ENCODE peak calls at places on chromosome 16, in seven cellular contexts. O is astrocyte of the cerebellum, P is ovary, A is PC-3, T is ascending aorta, L is aorta, S is lower lobe of right lung. G is an unnamed sample.

GRCh38 chr16:78570409-78571141 is 471.1 kb downstream of the WWOX start:
- DNase-seq in T (no peak), O (no peak), L (no peak), P (no peak), S (no peak), A (no peak), G (no peak)

GRCh38 chr16:19687279-19687678 is 30.7 kb downstream of the KNOP1 start:
- DNase-seq in P (no peak), O (no peak), S (no peak), L (no peak), T (no peak), A (no peak), G (no peak)

GRCh38 chr16:72311426-72311825 is 139.5 kb upstream of the PMFBP1 start:
- DNase-seq in T (no peak), A (no peak), P (no peak), O (no peak), S (no peak), L (no peak), G (no peak)

GRCh38 chr16:20849587-20850390 is 43.5 kb downstream of the REXO5 start:
- DNase-seq in O (peak; percentile 59), A (peak; percentile 74), L (peak; percentile 75), P (peak; percentile 81), T (peak; percentile 88), S (peak; percentile 67), G (no peak)

GRCh38 chr16:49278944-49279725 is 2.5 kb downstream of the CBLN1 start:
- DNase-seq in A (no peak), P (no peak), O (no peak), L (no peak), S (no peak), T (no peak), G (no peak)

GRCh38 chr16:12542818-12543699 is 260.6 kb downstream of the CPPED1 start:
- DNase-seq in O (no peak), S (no peak), T (no peak), P (no peak), A (no peak), L (no peak), G (no peak)

GRCh38 chr16:630815-631405 is at the start of gene WFIKKN1:
- DNase-seq in S (peak; percentile 74), A (no peak), L (peak; percentile 46), T (no peak), P (peak; percentile 75), O (no peak), G (no peak)

GRCh38 chr16:73091199-73091598 is 43.3 kb upstream of the ZFHX3 start:
- DNase-seq in L (no peak), A (no peak), S (no peak), T (peak; percentile 67), O (no peak), P (no peak), G (no peak)

GRCh38 chr16:70481929-70482536 is 27.6 kb downstream of the FCSK start:
- DNase-seq in S (no peak), L (no peak), A (peak; percentile 70), T (no peak), P (no peak), O (no peak), G (no peak)

GRCh38 chr16:86382067-86382773 is 128.1 kb upstream of the FOXF1 start:
- DNase-seq in S (no peak), O (no peak), A (no peak), P (no peak), L (no peak), T (no peak), G (no peak)

GRCh38 chr16:59210955-59211541 is 476.9 kb upstream of the GOT2 start:
- DNase-seq in P (peak; percentile 33), O (peak; percentile 94), L (no peak), A (no peak), T (peak; percentile 61), S (no peak), G (peak; percentile 79)

GRCh38 chr16:75301804-75302203 is 50.4 kb upstream of the BCAR1 start:
- DNase-seq in A (no peak), S (no peak), P (no peak), L (no peak), O (no peak), T (no peak), G (no peak)

GRCh38 chr16:59880626-59881025 is 1146.5 kb upstream of the GOT2 start:
- DNase-seq in A (peak; percentile 4), O (no peak), T (no peak), L (no peak), P (no peak), S (no peak), G (no peak)

GRCh38 chr16:8634991-8635736 is 13.7 kb downstream of the METTL22 start:
- DNase-seq in T (no peak), A (peak; percentile 22), O (no peak), S (no peak), L (no peak), P (no peak), G (no peak)

GRCh38 chr16:29757950-29758466 is 12.2 kb upstream of the C16orf54 start:
- DNase-seq in O (no peak), P (peak; percentile 55), A (no peak), S (no peak), T (no peak), L (peak; percentile 58), G (peak; percentile 37)

GRCh38 chr16:30119428-30119827 is 3.6 kb downstream of the MAPK3 start:
- DNase-seq in P (no peak), O (no peak), S (no peak), L (no peak), T (no peak), A (no peak), G (no peak)

GRCh38 chr16:46932802-46933201 is 40.7 kb downstream of the DNAJA2 start:
- DNase-seq in S (no peak), O (no peak), P (no peak), L (no peak), T (no peak), A (no peak), G (no peak)

GRCh38 chr16:19116711-19117449 is 3.1 kb downstream of the ITPRIPL2 start:
- DNase-seq in P (no peak), T (no peak), L (no peak), O (no peak), A (no peak), S (no peak), G (no peak)

GRCh38 chr16:56611281-56611833 is 3.0 kb downstream of the MT2A start:
- DNase-seq in T (peak; percentile 95), A (no peak), S (no peak), P (no peak), O (no peak), L (peak; percentile 82), G (no peak)

GRCh38 chr16:15652293-15653001 is 2.4 kb downstream of the NDE1 start:
- DNase-seq in A (no peak), T (no peak), O (no peak), L (no peak), S (no peak), P (no peak), G (no peak)

GRCh38 chr16:15650019-15650697 is at the start of gene NDE1:
- DNase-seq in A (peak; percentile 85), T (peak; percentile 95), O (peak; percentile 68), S (peak; percentile 95), L (peak; percentile 95), P (peak; percentile 94), G (peak; percentile 58)

GRCh38 chr16:15650698-15651161 is 685 bp downstream of the NDE1 start:
- DNase-seq in O (no peak), A (peak; percentile 21), P (peak; percentile 67), T (peak; percentile 65), S (peak; percentile 48), L (no peak), G (no peak)

GRCh38 chr16:15654591-15654990 is 4.5 kb downstream of the NDE1 start:
- DNase-seq in S (no peak), L (no peak), P (no peak), T (no peak), A (no peak), O (no peak), G (no peak)

DNA sequence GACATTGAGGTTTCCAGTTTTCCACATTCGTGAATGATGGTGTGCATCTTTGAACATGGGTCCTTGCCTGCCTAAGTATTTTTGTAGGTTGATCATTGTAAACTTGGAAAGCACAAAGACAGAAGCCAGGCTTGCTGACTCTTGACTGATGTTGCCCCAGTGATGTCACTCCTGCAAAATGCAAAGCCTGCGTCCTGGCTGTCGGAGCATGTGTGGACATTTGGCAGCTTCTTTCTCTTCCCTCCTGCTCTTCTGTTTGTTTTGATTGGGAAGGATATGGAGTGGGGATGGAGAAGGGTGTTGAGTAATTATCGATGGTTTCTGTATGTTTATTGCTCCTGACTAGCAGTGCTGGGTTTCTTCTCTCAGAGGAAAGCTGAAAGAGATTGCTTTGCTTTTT is 3.2 kb downstream of the NDE1 start:
- DNase-seq in A (peak; percentile 32), O (peak; percentile 49), P (no peak), L (no peak), T (peak; percentile 67), S (no peak), G (no peak)
- H3K4me3 ChIP-seq in A (peak overlapping the region; percentile 24), O (no peak overlapping the region), P (no peak overlapping the region), L (no peak overlapping the region), T (no peak overlapping the region), S (no peak overlapping the region), G (no peak overlapping the region)

DNA sequence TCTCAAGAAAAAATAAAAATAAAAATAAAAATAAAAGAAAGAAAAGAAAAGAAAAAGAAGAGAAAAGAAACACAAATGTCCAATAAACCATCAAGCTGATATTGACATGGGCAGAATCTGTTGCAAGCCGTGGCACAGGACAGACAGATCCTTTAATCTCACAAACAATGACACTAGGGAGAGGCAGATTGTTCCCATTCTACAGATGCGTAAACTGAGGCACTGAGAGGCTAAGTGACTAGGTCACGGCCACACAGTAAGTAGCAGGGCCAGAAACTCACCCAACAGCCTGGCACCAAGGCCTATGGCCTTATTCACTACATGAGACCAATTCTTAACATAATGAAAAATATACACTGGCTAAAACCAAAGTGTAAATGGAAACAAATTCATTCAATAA is 28.3 kb upstream of the ZFP90 start:
- DNase-seq in O (no peak), T (no peak), S (no peak), A (no peak), L (no peak), P (no peak), G (no peak)
- H3K4me3 ChIP-seq in O (no peak overlapping the region), T (no peak overlapping the region), S (no peak overlapping the region), A (no peak overlapping the region), L (no peak overlapping the region), P (no peak overlapping the region), G (no peak overlapping the region)

DNA sequence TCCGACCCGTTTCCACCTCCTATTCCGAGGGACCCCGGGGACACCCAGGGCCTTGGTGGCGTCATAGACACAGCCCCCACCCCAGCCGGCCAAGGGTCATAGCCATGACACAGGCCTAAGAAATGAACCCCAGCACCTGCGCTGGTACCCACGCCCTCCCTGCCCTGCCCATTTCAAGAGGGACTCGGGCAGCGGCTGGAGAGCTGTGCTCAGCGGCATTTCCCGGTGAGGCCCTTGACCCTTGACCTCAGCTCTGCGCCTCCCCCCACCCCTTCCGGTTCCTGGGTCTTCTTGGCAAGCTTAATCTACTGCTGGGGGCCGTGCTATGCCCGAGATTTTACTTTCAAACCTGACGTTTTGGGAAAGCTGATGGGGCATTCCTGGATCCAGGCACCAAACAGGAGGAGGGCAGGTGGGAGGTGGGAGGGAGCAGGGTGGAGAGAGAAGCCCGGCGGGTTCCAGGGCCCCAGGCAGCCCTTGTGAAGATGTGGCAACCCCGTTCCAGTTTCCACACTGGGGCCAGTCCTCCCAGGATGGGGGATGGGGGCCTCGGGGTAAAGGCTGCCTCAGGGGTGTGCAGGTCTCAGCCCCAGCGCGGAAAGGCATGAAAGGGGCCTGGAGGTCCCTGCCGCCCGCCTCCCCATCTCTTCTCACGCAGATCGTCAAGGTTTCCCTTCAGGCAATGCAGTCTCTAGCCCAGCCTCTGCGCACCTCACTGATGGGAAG is at the start of gene SLC22A31:
- DNase-seq in O (no peak), P (peak; percentile 48), T (no peak), A (no peak), L (peak; percentile 44), S (peak; percentile 82), G (no peak)
- H3K4me3 ChIP-seq in O (no peak within 1 kb of the TSS), P (peak within 1 kb of the TSS; percentile 28), T (peak within 1 kb of the TSS; percentile 45), A (peak within 1 kb of the TSS; percentile 63), L (no peak within 1 kb of the TSS), S (peak within 1 kb of the TSS; percentile 49), G (peak within 1 kb of the TSS; percentile 18)

GRCh38 chr16:27551046-27551445 is 1.1 kb downstream of the KATNIP start:
- DNase-seq in L (no peak), T (no peak), P (no peak), S (no peak), O (no peak), A (no peak), G (no peak)
- H3K4me3 ChIP-seq in L (no peak overlapping the region), T (peak overlapping the region; percentile 85), P (no peak overlapping the region), S (no peak overlapping the region), O (peak overlapping the region; percentile 100), A (peak overlapping the region; percentile 97), G (no peak overlapping the region)

G was measured in kidney epithelial cell.